ENCODE peak calls at places on chromosomes 1 and 21, in six cellular contexts. V, B, P, Z, A and K are unnamed samples.

GRCh38 chr1:5554111-5554510 is 438.1 kb downstream of the NPHP4 start:
- DNase-seq in V (no peak), B (no peak), P (no peak), Z (no peak), A (no peak), K (no peak)

GRCh38 chr21:41589131-41589530 is 81.2 kb upstream of the TMPRSS2 start:
- DNase-seq in V (no peak), B (no peak), P (no peak), Z (no peak), A (no peak), K (no peak)

GRCh38 chr1:39979654-39980053 is 24.7 kb downstream of the MFSD2A start:
- DNase-seq in V (no peak), B (no peak), P (no peak), Z (no peak), A (no peak), K (no peak)

GRCh38 chr1:114458208-114458777 is 52.7 kb downstream of the TRIM33 start:
- DNase-seq in V (no peak), B (no peak), P (no peak), Z (no peak), A (peak), K (no peak)

GRCh38 chr1:34547043-34547674 is 207.7 kb upstream of the GJB5 start:
- DNase-seq in V (no peak), B (no peak), P (no peak), Z (peak), A (peak), K (peak)

GRCh38 chr1:182761396-182762395 is 27.9 kb upstream of the NPL start:
- DNase-seq in V (no peak), B (no peak), P (no peak), Z (no peak), A (no peak), K (no peak)

GRCh38 chr1:93779540-93780121 is 98.0 kb upstream of the BCAR3 start:
- DNase-seq in V (no peak), B (peak), P (no peak), Z (peak), A (no peak), K (peak)

GRCh38 chr1:226912587-226913176 is 27.4 kb upstream of the COQ8A start:
- DNase-seq in V (peak), B (peak), P (peak), Z (peak), A (peak), K (no peak)

GRCh38 chr1:233654667-233655432 is 40.9 kb downstream of the KCNK1 start:
- DNase-seq in V (no peak), B (no peak), P (no peak), Z (no peak), A (no peak), K (peak)

GRCh38 chr1:200198247-200198646 is 170.7 kb downstream of the NR5A2 start:
- DNase-seq in V (no peak), B (no peak), P (no peak), Z (no peak), A (no peak), K (no peak)

GRCh38 chr1:77888071-77888428 is 374 bp upstream of the NEXN start:
- DNase-seq in V (no peak), B (peak), P (no peak), Z (no peak), A (peak), K (no peak)

GRCh38 chr1:116777831-116778830 is 23.9 kb downstream of the CD2 start:
- DNase-seq in V (no peak), B (no peak), P (no peak), Z (no peak), A (peak), K (no peak)

GRCh38 chr1:54499097-54500029 is 48.7 kb upstream of the ACOT11 start:
- DNase-seq in V (no peak), B (peak), P (peak), Z (no peak), A (no peak), K (no peak)

GRCh38 chr1:108199781-108200626 is at the start of gene SLC25A24:
- DNase-seq in V (no peak), B (peak), P (peak), Z (peak), A (peak), K (peak)

GRCh38 chr1:85268801-85269585 is 7.4 kb downstream of the BCL10 start:
- DNase-seq in V (no peak), B (no peak), P (no peak), Z (no peak), A (peak), K (no peak)

GRCh38 chr1:39779137-39779536 is 8.0 kb upstream of the OXCT2 start:
- DNase-seq in V (no peak), B (no peak), P (peak), Z (no peak), A (no peak), K (no peak)

GRCh38 chr1:204121840-204122555 is 29.8 kb downstream of the ETNK2 start:
- DNase-seq in V (no peak), B (no peak), P (no peak), Z (no peak), A (no peak), K (no peak)

GRCh38 chr1:154749078-154749760 is 120.9 kb downstream of the KCNN3 start:
- DNase-seq in V (peak), B (peak), P (peak), Z (no peak), A (no peak), K (peak)

GRCh38 chr1:28132110-28132897 is 43.9 kb upstream of the EYA3 start:
- DNase-seq in V (peak), B (no peak), P (no peak), Z (no peak), A (no peak), K (no peak)

GRCh38 chr1:41418868-41419583 is 57.8 kb downstream of the FOXO6 start:
- DNase-seq in V (no peak), B (peak), P (no peak), Z (no peak), A (peak), K (peak)

GRCh38 chr1:193013707-193014106 is 45.5 kb downstream of the UCHL5 start:
- DNase-seq in V (no peak), B (no peak), P (no peak), Z (no peak), A (no peak), K (no peak)

DNA sequence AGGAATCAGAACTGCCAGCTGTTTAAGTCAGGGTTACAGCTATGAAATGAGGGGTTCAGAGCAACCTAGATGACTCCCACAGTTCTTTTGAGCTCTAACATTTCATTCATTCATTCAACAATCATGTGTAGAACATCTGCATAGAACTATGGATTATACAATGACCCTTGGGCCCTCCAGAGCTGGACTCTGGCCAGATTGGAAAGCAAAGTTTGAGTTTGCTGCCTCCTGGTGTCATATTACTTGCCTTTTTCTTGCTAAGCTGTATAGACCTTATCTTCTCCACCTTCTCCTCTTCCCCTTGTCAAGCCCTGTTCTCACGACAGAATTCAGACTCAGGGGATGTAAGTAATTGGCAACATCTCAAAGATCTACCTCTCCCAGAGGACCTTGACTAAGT is 4.0 kb downstream of the CASQ2 start:
- DNase-seq in V (no peak), B (peak), P (peak), Z (no peak), A (peak), K (peak)
- TF ChIP-seq CEBPB in V (no peak), B (no peak), P (no peak), Z (no peak), A (no peak), K (no peak)

GRCh38 chr1:159122005-159122621 is 45.5 kb upstream of the AIM2 start:
- DNase-seq in V (peak), B (no peak), P (no peak), Z (no peak), A (no peak), K (no peak)

GRCh38 chr1:159120317-159120716 is 43.8 kb upstream of the AIM2 start:
- DNase-seq in V (no peak), B (no peak), P (no peak), Z (no peak), A (no peak), K (no peak)

DNA sequence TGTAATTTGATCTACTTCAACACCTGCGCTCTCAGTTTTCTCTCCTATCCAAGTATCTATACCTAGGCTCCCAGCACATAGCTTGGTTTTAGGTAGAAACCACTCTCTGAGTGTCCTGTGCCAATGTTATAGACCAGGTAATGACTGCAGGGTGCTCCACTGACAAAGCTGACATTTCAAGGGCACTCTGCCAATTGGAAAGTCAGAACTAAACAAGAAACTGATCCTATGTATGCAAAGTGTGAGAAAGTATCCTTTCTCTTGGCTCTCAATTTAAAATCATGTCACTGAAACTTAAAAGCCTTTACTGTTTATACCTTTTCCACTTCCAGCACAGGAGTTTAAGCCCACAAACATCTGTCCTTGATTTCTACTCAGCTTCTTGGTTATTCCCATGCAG is 45.0 kb upstream of the AIM2 start:
- DNase-seq in V (peak), B (no peak), P (no peak), Z (no peak), A (no peak), K (no peak)
- TF ChIP-seq MAX in V (no peak), B (no peak), P (no peak), Z (no peak), A (no peak), K (no peak)

GRCh38 chr1:16191916-16192545 is 20.4 kb downstream of the ARHGEF19 start:
- DNase-seq in V (no peak), B (no peak), P (no peak), Z (no peak), A (no peak), K (no peak)
- TF ChIP-seq CEBPB in V (no peak), B (no peak), P (no peak), Z (no peak), A (no peak), K (no peak)

GRCh38 chr1:156064615-156065014 is 3.7 kb downstream of the RAB25 start:
- DNase-seq in V (no peak), B (no peak), P (no peak), Z (no peak), A (no peak), K (no peak)
- TF ChIP-seq MAX in V (no peak), B (no peak), P (no peak), Z (no peak), A (no peak), K (no peak)

GRCh38 chr1:14742181-14742980 is 143.9 kb downstream of the KAZN start:
- DNase-seq in V (no peak), B (peak), P (no peak), Z (peak), A (peak), K (peak)
- TF ChIP-seq CEBPB in V (no peak), B (peak), P (no peak), Z (peak), A (no peak), K (peak)

GRCh38 chr1:53061123-53061858 is 722 bp upstream of the PODN start:
- DNase-seq in V (no peak), B (no peak), P (no peak), Z (no peak), A (no peak), K (no peak)

GRCh38 chr1:53060580-53060979 is 1.4 kb upstream of the PODN start:
- DNase-seq in V (no peak), B (no peak), P (no peak), Z (no peak), A (no peak), K (no peak)

GRCh38 chr1:53063744-53064515 is 1.9 kb downstream of the PODN start:
- DNase-seq in V (no peak), B (no peak), P (peak), Z (no peak), A (no peak), K (no peak)

GRCh38 chr1:53061859-53062714 is at the start of gene PODN:
- DNase-seq in V (no peak), B (no peak), P (peak), Z (no peak), A (no peak), K (no peak)

DNA sequence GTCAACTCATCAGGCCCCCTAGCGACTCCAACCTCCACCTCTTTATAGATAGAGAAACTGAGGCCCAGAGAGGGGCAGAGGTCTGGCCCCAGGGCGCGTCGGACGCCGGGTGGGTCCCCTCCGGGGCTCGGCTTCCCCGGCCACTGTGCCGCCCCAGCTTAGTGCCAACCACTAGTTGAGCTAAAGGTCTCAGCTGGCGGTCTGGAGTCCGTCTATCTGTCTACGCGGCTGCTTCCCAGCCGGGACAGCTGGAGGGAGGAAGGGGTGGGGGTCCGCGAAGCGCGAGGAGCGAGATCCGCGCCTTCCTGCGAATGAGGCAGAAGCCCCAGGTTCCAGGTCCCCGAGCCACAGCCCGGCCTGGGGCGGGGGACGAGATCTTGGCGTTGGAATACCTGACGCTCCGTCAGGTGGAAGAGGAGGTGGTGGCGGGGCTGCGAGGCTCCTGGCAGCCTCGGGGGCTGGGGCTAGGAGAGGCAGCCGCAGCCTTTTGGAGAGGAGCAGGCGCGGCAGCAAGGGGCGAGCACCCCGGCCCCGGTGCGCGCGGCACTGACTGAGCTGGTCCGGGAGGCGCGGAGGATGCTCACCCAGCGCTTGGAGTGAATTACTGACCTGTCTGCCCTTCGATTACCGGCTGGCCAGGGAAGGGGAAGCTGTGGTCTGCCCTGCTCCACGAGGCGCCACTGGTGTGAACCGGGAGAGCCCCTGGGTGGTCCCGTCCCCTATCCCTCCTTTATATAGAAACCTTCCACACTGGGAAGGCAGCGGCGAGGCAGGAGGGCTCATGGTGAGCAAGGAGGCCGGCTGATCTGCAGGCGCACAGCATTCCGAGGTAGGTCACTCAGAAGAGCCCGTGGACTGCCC is 948 bp downstream of the PODN start:
- DNase-seq in V (no peak), B (no peak), P (no peak), Z (no peak), A (no peak), K (no peak)
- TF ChIP-seq MAX in V (no peak), B (no peak), P (no peak), Z (no peak), A (no peak), K (no peak)

GRCh38 chr1:225842074-225842473 is 32.1 kb downstream of the EPHX1 start:
- DNase-seq in V (no peak), B (no peak), P (no peak), Z (no peak), A (no peak), K (no peak)

GRCh38 chr1:225843426-225843795 is 33.5 kb downstream of the EPHX1 start:
- DNase-seq in V (no peak), B (no peak), P (no peak), Z (no peak), A (no peak), K (no peak)

GRCh38 chr1:225845097-225845496 is 35.2 kb downstream of the EPHX1 start:
- DNase-seq in V (no peak), B (no peak), P (no peak), Z (no peak), A (no peak), K (no peak)

GRCh38 chr1:225844236-225845061 is 34.5 kb downstream of the EPHX1 start:
- DNase-seq in V (no peak), B (no peak), P (no peak), Z (no peak), A (no peak), K (no peak)

GRCh38 chr1:225842788-225843425 is 33.0 kb downstream of the EPHX1 start:
- DNase-seq in V (no peak), B (no peak), P (no peak), Z (no peak), A (no peak), K (no peak)
- TF ChIP-seq CEBPB in V (no peak), B (no peak), P (no peak), Z (no peak), A (no peak), K (no peak)

DNA sequence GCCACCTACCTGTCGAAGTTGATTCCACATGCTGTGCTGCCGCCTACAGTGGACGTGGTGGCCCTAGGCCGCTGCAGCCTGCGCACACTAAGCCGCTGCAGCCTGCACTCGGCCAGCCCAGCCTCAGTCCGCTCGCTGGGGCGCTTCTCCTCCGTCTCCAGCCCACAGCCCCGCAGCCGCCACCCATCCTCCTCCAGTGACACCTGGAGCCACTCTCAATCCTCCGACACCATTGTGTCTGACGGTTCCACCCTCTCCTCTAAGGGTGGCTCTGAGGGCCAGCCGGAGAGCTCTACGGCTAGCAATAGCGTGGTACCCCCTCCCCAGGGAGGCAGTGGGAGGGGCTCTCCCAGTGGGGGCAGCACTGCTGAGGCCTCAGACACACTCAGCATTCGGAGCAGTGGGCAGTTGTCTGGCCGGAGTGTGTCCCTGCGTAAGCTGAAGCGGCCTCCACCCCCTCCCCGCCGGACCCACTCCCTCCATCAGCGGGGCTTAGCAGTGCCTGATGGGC is 46.9 kb downstream of the YARS1 start:
- DNase-seq in V (no peak), B (no peak), P (no peak), Z (no peak), A (no peak), K (no peak)
- TF ChIP-seq MAX in V (no peak), B (no peak), P (no peak), Z (no peak), A (no peak), K (no peak)

GRCh38 chr1:225866061-225866844 is 15.9 kb downstream of the TMEM63A start:
- DNase-seq in V (no peak), B (no peak), P (no peak), Z (no peak), A (no peak), K (no peak)

GRCh38 chr1:225865514-225865913 is 16.7 kb downstream of the TMEM63A start:
- DNase-seq in V (no peak), B (no peak), P (no peak), Z (no peak), A (no peak), K (no peak)

GRCh38 chr1:225868631-225869330 is 13.4 kb downstream of the TMEM63A start:
- DNase-seq in V (no peak), B (no peak), P (no peak), Z (no peak), A (no peak), K (no peak)

GRCh38 chr1:225863167-225863566 is 19.0 kb downstream of the TMEM63A start:
- DNase-seq in V (no peak), B (no peak), P (no peak), Z (no peak), A (no peak), K (no peak)

GRCh38 chr1:225866981-225867380 is 15.2 kb downstream of the TMEM63A start:
- DNase-seq in V (no peak), B (no peak), P (no peak), Z (no peak), A (no peak), K (no peak)
- TF ChIP-seq CEBPB in V (no peak), B (no peak), P (no peak), Z (no peak), A (no peak), K (no peak)